ENCODE peak calls at places on chromosomes 12 and 14, in four cellular contexts. S, R, Z and G are unnamed samples.

GRCh38 chr12:1474059-1474537 is 120.3 kb downstream of the FBXL14 start:
- DNase-seq in R (peak), Z (peak), S (no peak), G (no peak)

GRCh38 chr12:34371050-34371449 is 348.8 kb downstream of the ALG10 start:
- DNase-seq in S (no peak), Z (no peak), R (no peak), G (no peak)

GRCh38 chr12:1481919-1482318 is 112.5 kb downstream of the FBXL14 start:
- DNase-seq in R (no peak), S (no peak), Z (no peak), G (no peak)

GRCh38 chr14:73729556-73730265 is 15.5 kb upstream of the PNMA1 start:
- DNase-seq in Z (no peak), R (no peak), S (no peak), G (no peak)

GRCh38 chr14:74140374-74140850 is 55.7 kb downstream of the LIN52 start:
- DNase-seq in S (no peak), Z (peak), R (no peak), G (peak)

GRCh38 chr12:69512820-69513219 is 42.6 kb downstream of the FRS2 start:
- DNase-seq in S (no peak), Z (peak), R (no peak), G (no peak)

GRCh38 chr12:6345319-6346071 is 3.6 kb upstream of the TNFRSF1A start:
- DNase-seq in S (no peak), R (peak), Z (peak), G (no peak)

GRCh38 chr12:99984271-99985128 is at the start of gene ANKS1B:
- DNase-seq in Z (peak), S (no peak), R (peak), G (peak)

GRCh38 chr12:122028165-122028591 is 6.5 kb downstream of the BCL7A start:
- DNase-seq in R (no peak), S (no peak), Z (no peak), G (no peak)

GRCh38 chr14:39393289-39393688 is 38.9 kb downstream of the FBXO33 start:
- DNase-seq in S (no peak), R (peak), Z (no peak), G (no peak)

GRCh38 chr12:6089041-6089823 is 35.2 kb downstream of the VWF start:
- DNase-seq in Z (peak), R (peak), S (no peak), G (no peak)

GRCh38 chr12:12684375-12685106 is 11.4 kb downstream of the GPR19 start:
- DNase-seq in Z (no peak), S (no peak), R (peak), G (no peak)

GRCh38 chr12:65699251-65699650 is 125.0 kb upstream of the HMGA2 start:
- DNase-seq in Z (peak), R (peak), S (no peak), G (no peak)

GRCh38 chr12:75982974-75983660 is 48.5 kb downstream of the PHLDA1 start:
- DNase-seq in Z (no peak), S (no peak), R (no peak), G (no peak)

GRCh38 chr14:20564501-20564997 is 3.7 kb upstream of the RNASE9 start:
- DNase-seq in S (no peak), R (no peak), Z (no peak), G (no peak)

GRCh38 chr14:36520601-36521525 is 831 bp upstream of the NKX2-1 start:
- DNase-seq in S (no peak), Z (peak), R (peak), G (no peak)

GRCh38 chr14:85250369-85250768 is 279.6 kb upstream of the FLRT2 start:
- DNase-seq in Z (no peak), S (no peak), R (no peak), G (no peak)

GRCh38 chr12:105676694-105677093 is 346.2 kb downstream of the C12orf75 start:
- DNase-seq in Z (no peak), R (no peak), S (no peak), G (no peak)

GRCh38 chr14:86057018-86057667 is 527.2 kb downstream of the FLRT2 start:
- DNase-seq in S (peak), Z (no peak), R (peak), G (peak)

GRCh38 chr12:122326597-122326996 is 60.3 kb upstream of the VPS33A start:
- DNase-seq in Z (no peak), S (peak), R (no peak), G (no peak)

GRCh38 chr12:85092814-85093370 is 56.7 kb downstream of the LRRIQ1 start:
- DNase-seq in Z (no peak), S (no peak), R (peak), G (no peak)

GRCh38 chr14:71803539-71804260 is 128.5 kb upstream of the RGS6 start:
- DNase-seq in Z (peak), S (no peak), R (peak), G (no peak)

GRCh38 chr14:67620217-67620789 is 583 bp downstream of the ARG2 start:
- DNase-seq in R (peak), Z (no peak), S (no peak), G (no peak)